ENCODE peak calls at places on chromosomes 2 and 18, in seven cellular contexts. P is heart right ventricle, X is small intestine, F is stomach, M is mesendoderm, I is adrenal gland, T is esophagus squamous epithelium. J is an unnamed sample.
A peak's percentile ranks its signal among the peaks of the same experiment; 100 is the strongest.

GRCh38 chr2:188512456-188512855 is 220.8 kb downstream of the GULP1 start:
- DNase-seq in P (no peak), X (peak; percentile 28), F (no peak), M (peak; percentile 60), I (no peak), T (no peak), J (no peak)

GRCh38 chr2:171763602-171764001 is 76.3 kb downstream of the DYNC1I2 start:
- DNase-seq in P (no peak), X (no peak), F (no peak), M (no peak), I (no peak), T (no peak), J (no peak)

GRCh38 chr2:157441072-157441454 is 2.8 kb downstream of the CYTIP start:
- DNase-seq in P (no peak), X (peak; percentile 46), F (no peak), M (no peak), I (no peak), T (no peak), J (no peak)

GRCh38 chr2:9423922-9424272 is 443 bp downstream of the CPSF3 start:
- DNase-seq in P (no peak), X (no peak), F (no peak), M (no peak), I (peak; percentile 58), T (no peak), J (peak; percentile 32)

GRCh38 chr2:225008179-225008829 is 34.0 kb downstream of the DOCK10 start:
- DNase-seq in P (no peak), X (no peak), F (no peak), M (no peak), I (no peak), T (no peak), J (no peak)

GRCh38 chr2:105518897-105519296 is 120.0 kb upstream of the FHL2 start:
- DNase-seq in P (no peak), X (peak; percentile 42), F (no peak), M (peak; percentile 23), I (no peak), T (no peak), J (no peak)

GRCh38 chr2:6694555-6694954 is 171.2 kb downstream of the CMPK2 start:
- DNase-seq in P (peak; percentile 32), X (no peak), F (no peak), M (no peak), I (no peak), T (no peak), J (no peak)

GRCh38 chr2:160482673-160483072 is 10.9 kb downstream of the RBMS1 start:
- DNase-seq in P (no peak), X (peak; percentile 66), F (no peak), M (peak; percentile 76), I (no peak), T (no peak), J (no peak)

GRCh38 chr2:95073856-95074662 is 47.5 kb downstream of the MRPS5 start:
- DNase-seq in P (no peak), X (no peak), F (no peak), M (no peak), I (no peak), T (no peak), J (no peak)
- H3K4me3 ChIP-seq in P (no peak overlapping the region), X (no peak overlapping the region), F (no peak overlapping the region), M (no peak overlapping the region), I (no peak overlapping the region), T (no peak overlapping the region), J (no peak overlapping the region)

GRCh38 chr2:141941224-141941714 is 189.5 kb downstream of the LRP1B start:
- DNase-seq in P (no peak), X (no peak), F (no peak), M (peak; percentile 20), I (no peak), T (no peak), J (no peak)
- H3K27ac ChIP-seq in P (no peak overlapping the region), X (no peak overlapping the region), F (no peak overlapping the region), M (no peak overlapping the region), I (no peak overlapping the region), T (no peak overlapping the region), J (no peak overlapping the region)

GRCh38 chr2:74440005-74440377 is 1.7 kb downstream of the RTKN start:
- DNase-seq in P (peak; percentile 82), X (peak; percentile 25), F (no peak), M (no peak), I (peak; percentile 80), T (no peak), J (peak; percentile 58)

GRCh38 chr2:74439373-74440004 is 2.2 kb downstream of the RTKN start:
- DNase-seq in P (no peak), X (no peak), F (no peak), M (no peak), I (no peak), T (no peak), J (no peak)

GRCh38 chr2:74441690-74442482 is at the start of gene RTKN:
- DNase-seq in P (peak; percentile 42), X (peak; percentile 91), F (peak; percentile 70), M (peak; percentile 94), I (no peak), T (no peak), J (peak; percentile 46)

GRCh38 chr2:74440378-74441110 is 1.2 kb downstream of the RTKN start:
- DNase-seq in P (peak; percentile 92), X (peak; percentile 88), F (peak; percentile 85), M (peak; percentile 96), I (peak; percentile 88), T (no peak), J (peak; percentile 82)

GRCh38 chr2:74441111-74441689 is 537 bp downstream of the RTKN start:
- DNase-seq in P (peak; percentile 35), X (no peak), F (no peak), M (no peak), I (no peak), T (no peak), J (peak; percentile 37)
- H3K4me3 ChIP-seq in P (peak overlapping the region; percentile 61), X (peak overlapping the region; percentile 58), F (peak overlapping the region; percentile 52), M (peak overlapping the region; percentile 85), I (peak overlapping the region; percentile 65), T (peak overlapping the region; percentile 63), J (peak overlapping the region; percentile 39)

GRCh38 chr2:216698895-216699294 is 3.5 kb upstream of the IGFBP5 start:
- DNase-seq in P (no peak), X (peak; percentile 26), F (no peak), M (peak; percentile 83), I (no peak), T (no peak), J (peak; percentile 53)

GRCh38 chr2:216700778-216701177 is 5.4 kb upstream of the IGFBP5 start:
- DNase-seq in P (no peak), X (no peak), F (no peak), M (no peak), I (no peak), T (no peak), J (no peak)

GRCh38 chr2:216700088-216700567 is 4.8 kb upstream of the IGFBP5 start:
- DNase-seq in P (no peak), X (no peak), F (no peak), M (no peak), I (no peak), T (no peak), J (no peak)

GRCh38 chr2:216701544-216701943 is 6.2 kb upstream of the IGFBP5 start:
- DNase-seq in P (no peak), X (no peak), F (no peak), M (no peak), I (no peak), T (no peak), J (no peak)

GRCh38 chr2:216702756-216703155 is 7.4 kb upstream of the IGFBP5 start:
- DNase-seq in P (no peak), X (no peak), F (no peak), M (no peak), I (no peak), T (no peak), J (no peak)
- H3K27ac ChIP-seq in P (no peak overlapping the region), X (no peak overlapping the region), F (no peak overlapping the region), M (no peak overlapping the region), I (no peak overlapping the region), T (no peak overlapping the region), J (no peak overlapping the region)

GRCh38 chr2:217941339-217941738 is 61.5 kb downstream of the TNS1 start:
- DNase-seq in P (no peak), X (no peak), F (no peak), M (no peak), I (no peak), T (no peak), J (no peak)
- H3K4me3 ChIP-seq in P (peak overlapping the region; percentile 77), X (no peak overlapping the region), F (peak overlapping the region; percentile 59), M (no peak overlapping the region), I (peak overlapping the region; percentile 56), T (peak overlapping the region; percentile 57), J (peak overlapping the region; percentile 55)

DNA sequence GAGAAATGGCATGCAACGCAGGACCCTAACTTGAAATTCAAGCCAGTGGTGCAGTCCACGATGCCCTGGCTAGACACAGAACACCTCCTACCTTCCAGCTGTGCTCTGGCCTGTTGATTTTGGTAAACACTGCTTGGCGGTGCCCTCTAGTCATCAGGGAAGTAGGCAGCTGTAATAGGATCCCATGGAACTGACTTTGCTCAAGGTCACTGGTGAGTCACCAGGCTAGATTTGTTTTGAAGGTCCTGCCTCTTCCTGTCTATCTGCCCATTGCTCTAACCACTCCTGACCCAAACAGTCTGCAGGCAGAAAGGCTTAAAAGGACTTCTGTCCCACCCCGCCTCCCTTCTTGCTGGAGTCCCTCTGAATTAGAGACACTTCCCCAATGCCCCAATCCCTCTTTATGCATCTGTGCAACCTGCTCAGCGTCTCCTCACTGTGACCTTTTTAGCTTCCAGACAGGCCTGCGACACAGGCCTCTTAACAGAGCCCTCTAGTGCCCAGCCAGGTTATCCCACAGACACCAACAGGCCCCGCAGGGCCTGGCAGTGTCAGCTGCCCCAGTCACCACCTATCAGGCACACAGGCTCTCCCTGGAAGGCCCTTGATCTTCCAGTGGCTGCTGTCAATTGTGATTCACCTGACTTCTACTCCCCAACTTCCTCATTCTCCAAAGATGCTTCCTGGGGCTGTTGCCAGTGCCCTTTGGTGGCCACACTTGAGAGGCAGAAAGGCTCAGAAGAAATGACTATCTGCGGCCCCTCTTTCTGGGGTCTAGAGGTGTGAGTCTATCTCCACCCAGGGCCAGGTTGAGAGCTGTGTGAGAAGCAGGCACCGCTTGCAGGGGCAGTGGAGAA is 5.2 kb downstream of the TMEM127 start:
- DNase-seq in P (peak; percentile 55), X (peak; percentile 95), F (peak; percentile 70), M (peak; percentile 91), I (peak; percentile 96), T (no peak), J (peak; percentile 72)
- H3K27ac ChIP-seq in P (peak overlapping the region; percentile 95), X (peak overlapping the region; percentile 90), F (peak overlapping the region; percentile 81), M (no peak overlapping the region), I (peak overlapping the region; percentile 97), T (peak overlapping the region; percentile 91), J (peak overlapping the region; percentile 47)

GRCh38 chr18:22935431-22935830 is 2.3 kb downstream of the RBBP8 start:
- DNase-seq in P (no peak), X (no peak), F (no peak), M (peak; percentile 17), I (no peak), T (no peak), J (no peak)
- H3K4me3 ChIP-seq in P (no peak overlapping the region), X (no peak overlapping the region), F (no peak overlapping the region), M (no peak overlapping the region), I (no peak overlapping the region), T (no peak overlapping the region), J (no peak overlapping the region)

DNA sequence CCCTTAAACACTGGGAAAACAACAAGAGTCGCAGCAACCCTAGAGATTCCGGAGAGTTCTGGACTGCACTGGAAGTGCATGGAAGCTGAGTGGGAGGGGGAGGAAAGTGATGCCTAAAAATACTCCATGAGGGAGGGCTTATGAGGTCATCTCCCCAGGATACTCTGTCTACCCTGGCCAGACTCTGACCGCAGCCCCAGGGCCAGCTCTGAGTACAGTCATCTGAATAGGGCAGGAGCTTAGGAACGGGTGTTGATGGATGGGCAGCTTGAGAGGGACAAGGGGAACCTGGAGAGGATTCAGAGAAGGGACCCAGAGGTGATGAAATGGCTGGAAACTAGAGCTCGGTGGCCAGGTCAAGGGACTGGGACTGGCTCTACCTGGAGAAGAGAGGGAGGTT is 79.3 kb upstream of the IGFBP5 start:
- DNase-seq in P (peak; percentile 72), X (no peak), F (no peak), M (no peak), I (peak; percentile 67), T (no peak), J (no peak)
- H3K27ac ChIP-seq in P (peak overlapping the region; percentile 82), X (no peak overlapping the region), F (peak overlapping the region; percentile 55), M (no peak overlapping the region), I (no peak overlapping the region), T (peak overlapping the region; percentile 34), J (no peak overlapping the region)

J was measured in testis.